ENCODE peak calls at places on chromosomes 12 and 14, in five cellular contexts. One of them, this sample, is unnamed.

GRCh38 chr12:124543591-124544310 is 23.7 kb downstream of the NCOR2 start:
- DNase-seq in RWPE1: no peak
- DNase-seq in HepG2: no peak
- DNase-seq in NCI-H1092 treated with DMSO at 0.1 percent for 48 hours: peak
- DNase-seq in GM12865: no peak
- DNase-seq in this sample: no peak

GRCh38 chr14:33700052-33700451 is 250.8 kb downstream of the EGLN3 start:
- DNase-seq in RWPE1: no peak
- DNase-seq in NCI-H1092 treated with DMSO at 0.1 percent for 48 hours: no peak
- DNase-seq in HepG2: no peak
- DNase-seq in GM12865: no peak
- DNase-seq in this sample: no peak

GRCh38 chr12:117018276-117018675 is 80.9 kb downstream of the TESC start:
- DNase-seq in GM12865: no peak
- DNase-seq in NCI-H1092 treated with DMSO at 0.1 percent for 48 hours: no peak
- DNase-seq in RWPE1: no peak
- DNase-seq in HepG2: no peak
- DNase-seq in this sample: no peak

GRCh38 chr12:76014007-76014406 is 17.6 kb downstream of the PHLDA1 start:
- DNase-seq in GM12865: no peak
- DNase-seq in NCI-H1092 treated with DMSO at 0.1 percent for 48 hours: no peak
- DNase-seq in RWPE1: no peak
- DNase-seq in HepG2: no peak
- DNase-seq in this sample: no peak

GRCh38 chr14:89624500-89625156 is 207.6 kb upstream of the FOXN3 start:
- DNase-seq in RWPE1: no peak
- DNase-seq in GM12865: no peak
- DNase-seq in NCI-H1092 treated with DMSO at 0.1 percent for 48 hours: no peak
- DNase-seq in HepG2: no peak
- DNase-seq in this sample: no peak

GRCh38 chr14:75315143-75315542 is 36.5 kb downstream of the FOS start:
- DNase-seq in HepG2: no peak
- DNase-seq in NCI-H1092 treated with DMSO at 0.1 percent for 48 hours: peak
- DNase-seq in GM12865: no peak
- DNase-seq in RWPE1: no peak
- DNase-seq in this sample: peak

GRCh38 chr14:71499018-71499417 is 433.2 kb upstream of the RGS6 start:
- DNase-seq in NCI-H1092 treated with DMSO at 0.1 percent for 48 hours: no peak
- DNase-seq in GM12865: no peak
- DNase-seq in HepG2: no peak
- DNase-seq in RWPE1: no peak
- DNase-seq in this sample: no peak

GRCh38 chr12:89166525-89166934 is 185.8 kb downstream of the DUSP6 start:
- DNase-seq in RWPE1: no peak
- DNase-seq in NCI-H1092 treated with DMSO at 0.1 percent for 48 hours: no peak
- DNase-seq in GM12865: peak
- DNase-seq in HepG2: no peak
- DNase-seq in this sample: peak

GRCh38 chr14:53608369-53608768 is 348.3 kb downstream of the BMP4 start:
- DNase-seq in NCI-H1092 treated with DMSO at 0.1 percent for 48 hours: no peak
- DNase-seq in RWPE1: peak
- DNase-seq in GM12865: peak
- DNase-seq in HepG2: no peak
- DNase-seq in this sample: no peak

GRCh38 chr12:69069479-69069878 is 136.5 kb upstream of the CPM start:
- DNase-seq in NCI-H1092 treated with DMSO at 0.1 percent for 48 hours: no peak
- DNase-seq in RWPE1: no peak
- DNase-seq in HepG2: no peak
- DNase-seq in GM12865: no peak
- DNase-seq in this sample: no peak

GRCh38 chr14:54562334-54562733 is 4.6 kb upstream of the SAMD4A start:
- DNase-seq in NCI-H1092 treated with DMSO at 0.1 percent for 48 hours: no peak
- DNase-seq in RWPE1: no peak
- DNase-seq in HepG2: no peak
- DNase-seq in GM12865: no peak
- DNase-seq in this sample: no peak

GRCh38 chr14:36981832-36982528 is 190.4 kb downstream of the SLC25A21 start:
- DNase-seq in HepG2: no peak
- DNase-seq in RWPE1: peak
- DNase-seq in GM12865: no peak
- DNase-seq in NCI-H1092 treated with DMSO at 0.1 percent for 48 hours: no peak
- DNase-seq in this sample: peak

GRCh38 chr12:49274396-49275069 is 9.7 kb downstream of the TUBA1C start:
- DNase-seq in GM12865: no peak
- DNase-seq in NCI-H1092 treated with DMSO at 0.1 percent for 48 hours: no peak
- DNase-seq in RWPE1: no peak
- DNase-seq in HepG2: no peak
- DNase-seq in this sample: no peak

GRCh38 chr12:6905414-6906040 is 905 bp downstream of the LRRC23 start:
- DNase-seq in RWPE1: no peak
- DNase-seq in GM12865: no peak
- DNase-seq in HepG2: no peak
- DNase-seq in NCI-H1092 treated with DMSO at 0.1 percent for 48 hours: no peak
- DNase-seq in this sample: no peak

GRCh38 chr14:81137316-81137715 is 83.4 kb downstream of the GTF2A1 start:
- DNase-seq in HepG2: no peak
- DNase-seq in GM12865: no peak
- DNase-seq in RWPE1: peak
- DNase-seq in NCI-H1092 treated with DMSO at 0.1 percent for 48 hours: no peak
- DNase-seq in this sample: peak

GRCh38 chr14:85447883-85448282 is 82.1 kb upstream of the FLRT2 start:
- DNase-seq in GM12865: no peak
- DNase-seq in NCI-H1092 treated with DMSO at 0.1 percent for 48 hours: no peak
- DNase-seq in HepG2: no peak
- DNase-seq in RWPE1: no peak
- DNase-seq in this sample: no peak

GRCh38 chr12:44771485-44771884 is 104.6 kb downstream of the NELL2 start:
- DNase-seq in NCI-H1092 treated with DMSO at 0.1 percent for 48 hours: no peak
- DNase-seq in GM12865: no peak
- DNase-seq in HepG2: no peak
- DNase-seq in RWPE1: no peak
- DNase-seq in this sample: no peak

GRCh38 chr12:25587346-25587745 is 34.3 kb upstream of the LMNTD1 start:
- DNase-seq in GM12865: no peak
- DNase-seq in RWPE1: no peak
- DNase-seq in HepG2: no peak
- DNase-seq in NCI-H1092 treated with DMSO at 0.1 percent for 48 hours: no peak
- DNase-seq in this sample: no peak

GRCh38 chr14:54572316-54572715 is 5.4 kb downstream of the SAMD4A start:
- DNase-seq in NCI-H1092 treated with DMSO at 0.1 percent for 48 hours: no peak
- DNase-seq in GM12865: peak
- DNase-seq in RWPE1: no peak
- DNase-seq in HepG2: peak
- DNase-seq in this sample: peak

GRCh38 chr12:67042697-67043131 is 226.4 kb upstream of the CAND1 start:
- DNase-seq in RWPE1: peak
- DNase-seq in NCI-H1092 treated with DMSO at 0.1 percent for 48 hours: peak
- DNase-seq in GM12865: no peak
- DNase-seq in HepG2: no peak
- DNase-seq in this sample: peak

GRCh38 chr12:121793501-121793835 is at the start of gene RHOF:
- DNase-seq in HepG2: no peak
- DNase-seq in RWPE1: no peak
- DNase-seq in GM12865: peak
- DNase-seq in NCI-H1092 treated with DMSO at 0.1 percent for 48 hours: no peak
- DNase-seq in this sample: no peak

GRCh38 chr12:71392521-71393145 is 47.0 kb upstream of the LGR5 start:
- DNase-seq in NCI-H1092 treated with DMSO at 0.1 percent for 48 hours: peak
- DNase-seq in RWPE1: peak
- DNase-seq in HepG2: peak
- DNase-seq in GM12865: peak
- DNase-seq in this sample: peak

GRCh38 chr14:95686935-95687334 is 709 bp downstream of the TCL1B start:
- DNase-seq in NCI-H1092 treated with DMSO at 0.1 percent for 48 hours: no peak
- DNase-seq in GM12865: no peak
- DNase-seq in HepG2: no peak
- DNase-seq in RWPE1: no peak
- DNase-seq in this sample: no peak

GRCh38 chr14:73339846-73340565 is 102.7 kb downstream of the PAPLN start:
- DNase-seq in RWPE1: no peak
- DNase-seq in GM12865: no peak
- DNase-seq in NCI-H1092 treated with DMSO at 0.1 percent for 48 hours: no peak
- DNase-seq in HepG2: no peak
- DNase-seq in this sample: no peak

GRCh38 chr12:9760699-9761406 is at the start of gene CD69:
- DNase-seq in NCI-H1092 treated with DMSO at 0.1 percent for 48 hours: no peak
- DNase-seq in RWPE1: no peak
- DNase-seq in GM12865: peak
- DNase-seq in HepG2: no peak
- DNase-seq in this sample: no peak

GRCh38 chr12:95731519-95731958 is 59.0 kb downstream of the NTN4 start:
- DNase-seq in NCI-H1092 treated with DMSO at 0.1 percent for 48 hours: no peak
- DNase-seq in RWPE1: no peak
- DNase-seq in HepG2: no peak
- DNase-seq in GM12865: peak
- DNase-seq in this sample: no peak

GRCh38 chr12:70849265-70849960 is 71.1 kb downstream of the PTPRR start:
- DNase-seq in NCI-H1092 treated with DMSO at 0.1 percent for 48 hours: peak
- DNase-seq in HepG2: peak
- DNase-seq in RWPE1: peak
- DNase-seq in GM12865: peak
- DNase-seq in this sample: peak

GRCh38 chr12:10143205-10143604 is 13.2 kb upstream of the CLEC7A start:
- DNase-seq in HepG2: no peak
- DNase-seq in GM12865: no peak
- DNase-seq in RWPE1: no peak
- DNase-seq in NCI-H1092 treated with DMSO at 0.1 percent for 48 hours: no peak
- DNase-seq in this sample: no peak

GRCh38 chr14:21205026-21205677 is 49.3 kb upstream of the OR5AU1 start:
- DNase-seq in GM12865: no peak
- DNase-seq in NCI-H1092 treated with DMSO at 0.1 percent for 48 hours: no peak
- DNase-seq in RWPE1: no peak
- DNase-seq in HepG2: no peak
- DNase-seq in this sample: no peak

GRCh38 chr12:123714302-123714627 is 2.1 kb downstream of the ATP6V0A2 start:
- DNase-seq in GM12865: peak
- DNase-seq in HepG2: no peak
- DNase-seq in RWPE1: no peak
- DNase-seq in NCI-H1092 treated with DMSO at 0.1 percent for 48 hours: no peak
- DNase-seq in this sample: no peak